ENCODE peak calls at places on chromosomes 2 and 18, in ten cellular contexts. C, T, J, E, X, U, P, D, B and L are unnamed samples.
A peak's percentile ranks its signal among the peaks of the same experiment; 100 is the strongest.

GRCh38 chr18:22674300-22674699 is 256.6 kb upstream of the CTAGE1 start:
- DNase-seq in T (no peak), U (peak; percentile 36), C (no peak), X (no peak), J (no peak), P (no peak), B (peak; percentile 7), E (no peak), D (peak; percentile 94), L (no peak)

GRCh38 chr2:79512442-79513401 is at the start of gene CTNNA2:
- DNase-seq in P (no peak), B (no peak), U (peak; percentile 42), X (no peak), T (peak; percentile 23), E (peak; percentile 34), J (peak; percentile 16), D (no peak), C (no peak), L (peak; percentile 75)

GRCh38 chr2:50987914-50988313 is 44.0 kb downstream of the NRXN1 start:
- DNase-seq in U (no peak), J (no peak), B (no peak), D (no peak), C (no peak), E (no peak), P (no peak), T (no peak), X (no peak), L (no peak)

GRCh38 chr2:100895402-100895801 is 75.5 kb downstream of the NPAS2 start:
- DNase-seq in E (peak; percentile 95), D (no peak), T (no peak), C (peak; percentile 74), B (no peak), U (no peak), X (no peak), P (no peak), J (peak; percentile 76), L (no peak)

GRCh38 chr2:61425605-61426155 is 45.2 kb downstream of the USP34 start:
- DNase-seq in P (no peak), E (no peak), B (no peak), T (no peak), J (no peak), U (no peak), X (no peak), D (no peak), C (no peak), L (no peak)

GRCh38 chr2:241636983-241637232 is at the start of gene THAP4:
- DNase-seq in E (peak; percentile 78), J (peak; percentile 72), C (peak; percentile 86), B (no peak), U (no peak), T (no peak), P (peak; percentile 73), X (peak; percentile 31), D (no peak), L (peak; percentile 93)

GRCh38 chr2:212911011-212911410 is 240.4 kb downstream of the IKZF2 start:
- DNase-seq in C (no peak), X (no peak), D (no peak), J (no peak), U (no peak), E (no peak), P (no peak), T (no peak), B (no peak), L (no peak)

GRCh38 chr2:202171246-202171833 is 67.1 kb downstream of the SUMO1 start:
- DNase-seq in C (no peak), T (peak; percentile 31), X (no peak), J (no peak), B (no peak), P (no peak), U (no peak), E (peak; percentile 5), D (no peak), L (no peak)

DNA sequence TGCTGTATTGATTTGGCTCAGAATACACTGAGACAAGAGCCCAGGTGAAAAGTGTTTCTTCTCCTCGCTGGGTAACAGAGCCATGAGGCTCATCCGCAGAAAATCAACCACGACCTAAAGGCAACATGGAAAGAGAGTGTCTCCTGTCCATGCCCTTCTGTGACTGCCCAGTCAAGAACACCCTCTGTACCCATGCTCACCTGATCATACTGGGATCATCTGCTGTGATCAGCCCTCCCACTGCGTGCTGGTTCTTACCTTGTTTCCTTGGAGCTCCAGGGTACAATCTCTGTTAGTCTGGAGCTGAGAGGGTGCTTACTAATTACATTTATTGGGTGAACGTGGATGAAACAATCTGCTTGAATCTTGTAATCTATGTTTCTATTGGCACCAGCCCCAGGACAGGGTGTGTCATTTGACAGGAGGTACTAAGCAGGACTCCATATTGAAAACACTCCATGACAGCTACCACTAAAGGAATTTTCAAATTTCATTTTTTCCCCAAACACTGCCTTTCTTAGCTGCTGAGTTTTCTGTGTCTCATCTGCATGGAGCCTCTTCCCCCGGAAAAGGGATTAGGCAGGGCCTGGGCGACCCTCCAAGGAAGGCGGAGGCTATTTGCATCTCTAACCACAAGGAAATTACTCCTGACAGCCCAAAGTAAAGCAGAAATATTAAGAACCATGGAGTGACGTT is 39.7 kb upstream of the GRP start:
- DNase-seq in C (no peak), U (no peak), X (no peak), D (peak; percentile 62), B (no peak), E (no peak), T (no peak), P (no peak), J (no peak), L (no peak)
- TF ChIP-seq POLR2A in C (no peak), U (no peak), X (no peak), D (no peak), B (no peak), E (no peak), T (no peak), P (no peak), J (no peak), L (no peak)

DNA sequence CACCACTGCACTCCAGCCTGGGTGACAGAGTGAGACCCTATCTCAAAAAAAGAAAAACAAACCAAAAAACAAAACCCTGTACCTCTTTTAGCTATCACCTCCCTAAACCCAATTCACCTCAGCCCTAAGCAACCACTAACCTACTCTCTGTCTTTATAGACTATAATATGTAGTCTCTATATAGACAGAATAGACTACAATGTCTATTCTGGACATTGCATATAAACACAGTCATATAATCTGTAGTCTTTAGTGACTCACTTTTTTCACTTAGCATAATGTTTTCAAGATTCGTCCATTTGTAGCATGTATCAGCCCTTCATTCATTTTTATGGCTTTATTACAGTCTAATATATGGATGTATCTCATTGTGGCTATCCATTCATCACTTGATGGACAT is 37.2 kb upstream of the MRPL33 start:
- DNase-seq in T (no peak), D (no peak), P (no peak), B (no peak), U (no peak), E (no peak), X (no peak), J (no peak), C (no peak), L (no peak)
- H3K4me3 ChIP-seq in T (no peak overlapping the region), D (no peak overlapping the region), P (no peak overlapping the region), B (no peak overlapping the region), U (no peak overlapping the region), E (no peak overlapping the region), X (no peak overlapping the region), J (no peak overlapping the region), C (no peak overlapping the region), L (no peak overlapping the region)

DNA sequence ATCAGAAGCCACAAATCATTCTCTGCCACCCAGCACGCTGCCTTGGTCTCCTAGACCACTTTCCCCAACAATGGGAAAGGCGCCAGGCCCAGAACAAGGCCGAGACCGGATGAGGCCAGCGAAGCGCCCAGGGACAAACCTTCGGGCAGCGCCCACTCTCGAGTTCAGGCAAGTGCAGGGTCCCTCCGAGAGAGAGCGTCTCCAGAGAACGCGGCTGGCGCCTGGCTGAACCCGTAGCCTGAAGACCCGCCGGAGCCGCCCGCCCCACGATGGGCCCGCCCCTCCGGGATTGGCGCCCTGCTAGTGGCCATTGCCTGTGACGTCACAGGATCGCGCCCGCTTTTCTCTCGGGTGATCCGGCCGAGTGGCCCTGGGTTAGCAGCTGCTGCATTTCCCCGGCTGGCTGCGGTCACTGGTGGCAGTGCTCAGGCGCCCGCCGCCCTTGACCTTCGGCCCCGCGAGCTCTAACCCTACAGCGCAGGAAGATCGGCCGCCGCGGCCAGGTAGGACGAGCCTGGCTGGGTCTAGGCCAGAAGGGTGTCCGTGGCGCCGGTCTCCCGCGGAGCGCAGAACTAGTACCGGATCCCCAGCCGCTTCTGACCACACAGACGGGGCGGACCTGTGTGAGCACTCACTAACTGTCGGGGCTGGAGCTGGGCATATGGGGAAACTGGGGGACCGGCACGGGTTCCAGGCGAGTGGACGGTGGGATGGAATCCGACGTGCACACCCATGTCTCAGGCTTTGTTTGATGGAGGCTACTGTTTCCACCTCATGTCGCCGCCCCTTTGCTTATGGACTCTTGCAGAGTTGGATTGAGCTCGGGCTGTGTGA is at the start of gene FAHD2A:
- DNase-seq in U (peak; percentile 99), T (peak; percentile 96), D (peak; percentile 84), E (peak; percentile 99), P (peak; percentile 99), B (peak; percentile 67), X (peak; percentile 96), C (peak; percentile 99), J (peak; percentile 98), L (peak; percentile 99)
- TF ChIP-seq POLR2A in U (peak; percentile 80), T (peak; percentile 60), D (peak; percentile 65), E (peak; percentile 90), P (peak; percentile 83), B (peak; percentile 40), X (peak; percentile 27), C (no peak), J (peak; percentile 89), L (no peak)

GRCh38 chr2:174846941-174847938 is 83.0 kb upstream of the CHRNA1 start:
- DNase-seq in B (no peak), T (no peak), P (no peak), E (no peak), C (no peak), U (no peak), D (peak; percentile 97), X (no peak), J (no peak), L (no peak)

GRCh38 chr2:174846218-174846617 is 81.9 kb upstream of the CHRNA1 start:
- DNase-seq in D (no peak), C (no peak), T (no peak), P (no peak), E (no peak), J (no peak), U (no peak), X (no peak), B (no peak), L (no peak)

GRCh38 chr2:174842496-174842895 is 78.2 kb upstream of the CHRNA1 start:
- DNase-seq in P (no peak), C (no peak), U (no peak), T (no peak), D (no peak), B (no peak), X (no peak), J (no peak), E (no peak), L (no peak)

GRCh38 chr2:174841931-174842330 is 77.7 kb upstream of the CHRNA1 start:
- DNase-seq in B (no peak), P (no peak), J (no peak), C (no peak), E (no peak), X (no peak), U (no peak), D (no peak), T (no peak), L (no peak)

DNA sequence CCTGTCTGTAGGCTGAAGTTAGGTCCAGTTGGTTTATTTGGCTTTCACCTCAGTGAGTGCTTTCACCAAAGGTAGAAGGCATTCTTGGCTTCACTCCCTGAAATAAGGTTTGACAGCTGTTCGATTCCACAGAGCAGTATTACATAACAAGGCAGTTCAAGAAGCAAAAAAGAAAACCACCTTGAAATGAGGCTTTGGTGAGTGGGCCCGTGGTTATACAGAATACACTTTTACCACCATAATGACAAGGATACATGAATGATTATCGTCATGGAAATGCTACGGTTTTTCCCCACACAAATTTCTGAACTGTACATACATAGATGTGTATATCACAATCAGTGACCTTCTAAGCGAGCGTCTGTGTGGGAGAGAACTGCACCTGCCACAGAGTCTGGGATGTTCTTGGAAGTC is 80.0 kb upstream of the CHRNA1 start:
- DNase-seq in X (no peak), D (no peak), T (no peak), E (no peak), J (no peak), P (no peak), C (no peak), B (no peak), U (no peak), L (no peak)
- H3K4me3 ChIP-seq in X (no peak overlapping the region), D (peak overlapping the region; percentile 65), T (no peak overlapping the region), E (no peak overlapping the region), J (no peak overlapping the region), P (no peak overlapping the region), C (no peak overlapping the region), B (no peak overlapping the region), U (no peak overlapping the region), L (no peak overlapping the region)